ENCODE peak calls at places on chromosome 2, in seven cellular contexts. One of them, this sample, is unnamed.

GRCh38 chr2:27118525-27119329 is at the start of gene CGREF1:
- DNase-seq in neural crest cell: peak
- DNase-seq in endothelial cell: peak
- DNase-seq in HFF-Myc: no peak
- DNase-seq in bronchial epithelial cell: no peak
- DNase-seq in Peyer's patch: peak
- DNase-seq in foreskin fibroblast: peak
- DNase-seq in this sample: no peak

GRCh38 chr2:120680136-120680761 is 55.4 kb upstream of the GLI2 start:
- DNase-seq in bronchial epithelial cell: peak
- DNase-seq in neural crest cell: peak
- DNase-seq in Peyer's patch: peak
- DNase-seq in HFF-Myc: peak
- DNase-seq in endothelial cell: peak
- DNase-seq in foreskin fibroblast: peak
- DNase-seq in this sample: peak

GRCh38 chr2:29013046-29013780 is 32.1 kb downstream of the TOGARAM2 start:
- DNase-seq in endothelial cell: no peak
- DNase-seq in HFF-Myc: no peak
- DNase-seq in bronchial epithelial cell: no peak
- DNase-seq in Peyer's patch: no peak
- DNase-seq in foreskin fibroblast: no peak
- DNase-seq in neural crest cell: no peak
- DNase-seq in this sample: no peak

GRCh38 chr2:102027036-102027702 is 35.4 kb downstream of the IL1R2 start:
- DNase-seq in HFF-Myc: no peak
- DNase-seq in neural crest cell: no peak
- DNase-seq in foreskin fibroblast: peak
- DNase-seq in endothelial cell: no peak
- DNase-seq in Peyer's patch: no peak
- DNase-seq in bronchial epithelial cell: peak
- DNase-seq in this sample: peak

GRCh38 chr2:182824759-182825143 is 41.7 kb downstream of the FRZB start:
- DNase-seq in endothelial cell: no peak
- DNase-seq in bronchial epithelial cell: no peak
- DNase-seq in Peyer's patch: no peak
- DNase-seq in foreskin fibroblast: no peak
- DNase-seq in neural crest cell: no peak
- DNase-seq in HFF-Myc: no peak
- DNase-seq in this sample: no peak

GRCh38 chr2:62038980-62039771 is 133.7 kb downstream of the COMMD1 start:
- DNase-seq in Peyer's patch: no peak
- DNase-seq in bronchial epithelial cell: peak
- DNase-seq in neural crest cell: no peak
- DNase-seq in endothelial cell: no peak
- DNase-seq in foreskin fibroblast: peak
- DNase-seq in HFF-Myc: peak
- DNase-seq in this sample: no peak

GRCh38 chr2:7627587-7627986 is 710.4 kb downstream of the RNF144A start:
- DNase-seq in foreskin fibroblast: peak
- DNase-seq in bronchial epithelial cell: peak
- DNase-seq in neural crest cell: no peak
- DNase-seq in HFF-Myc: peak
- DNase-seq in endothelial cell: no peak
- DNase-seq in Peyer's patch: no peak
- DNase-seq in this sample: no peak

GRCh38 chr2:121303531-121304263 is 18.7 kb upstream of the TFCP2L1 start:
- DNase-seq in endothelial cell: no peak
- DNase-seq in HFF-Myc: no peak
- DNase-seq in foreskin fibroblast: no peak
- DNase-seq in bronchial epithelial cell: no peak
- DNase-seq in neural crest cell: no peak
- DNase-seq in Peyer's patch: peak
- DNase-seq in this sample: no peak

GRCh38 chr2:113233593-113234550 is 44.8 kb downstream of the PAX8 start:
- DNase-seq in HFF-Myc: no peak
- DNase-seq in neural crest cell: no peak
- DNase-seq in bronchial epithelial cell: peak
- DNase-seq in foreskin fibroblast: peak
- DNase-seq in Peyer's patch: peak
- DNase-seq in endothelial cell: no peak
- DNase-seq in this sample: no peak

GRCh38 chr2:203650860-203651613 is 55.4 kb upstream of the CD28 start:
- DNase-seq in bronchial epithelial cell: peak
- DNase-seq in Peyer's patch: peak
- DNase-seq in neural crest cell: no peak
- DNase-seq in HFF-Myc: no peak
- DNase-seq in endothelial cell: no peak
- DNase-seq in foreskin fibroblast: peak
- DNase-seq in this sample: peak

GRCh38 chr2:63977904-63978303 is 41.3 kb downstream of the VPS54 start:
- DNase-seq in neural crest cell: no peak
- DNase-seq in foreskin fibroblast: no peak
- DNase-seq in HFF-Myc: no peak
- DNase-seq in endothelial cell: no peak
- DNase-seq in Peyer's patch: no peak
- DNase-seq in bronchial epithelial cell: no peak
- DNase-seq in this sample: no peak

GRCh38 chr2:62340981-62341624 is 145.2 kb downstream of the B3GNT2 start:
- DNase-seq in Peyer's patch: no peak
- DNase-seq in bronchial epithelial cell: peak
- DNase-seq in endothelial cell: no peak
- DNase-seq in HFF-Myc: no peak
- DNase-seq in foreskin fibroblast: peak
- DNase-seq in neural crest cell: no peak
- DNase-seq in this sample: peak

GRCh38 chr2:96342085-96342484 is 6.5 kb downstream of the NCAPH start:
- DNase-seq in endothelial cell: no peak
- DNase-seq in HFF-Myc: peak
- DNase-seq in Peyer's patch: peak
- DNase-seq in bronchial epithelial cell: peak
- DNase-seq in neural crest cell: no peak
- DNase-seq in foreskin fibroblast: peak
- DNase-seq in this sample: peak

GRCh38 chr2:104429978-104430740 is 423.8 kb upstream of the POU3F3 start:
- DNase-seq in foreskin fibroblast: no peak
- DNase-seq in Peyer's patch: no peak
- DNase-seq in HFF-Myc: no peak
- DNase-seq in bronchial epithelial cell: no peak
- DNase-seq in neural crest cell: peak
- DNase-seq in endothelial cell: no peak
- DNase-seq in this sample: no peak

GRCh38 chr2:42935692-42936631 is 143.6 kb upstream of the HAAO start:
- DNase-seq in foreskin fibroblast: no peak
- DNase-seq in Peyer's patch: no peak
- DNase-seq in HFF-Myc: no peak
- DNase-seq in endothelial cell: no peak
- DNase-seq in neural crest cell: no peak
- DNase-seq in bronchial epithelial cell: peak
- DNase-seq in this sample: no peak

GRCh38 chr2:138537170-138537915 is 35.8 kb downstream of the SPOPL start:
- DNase-seq in HFF-Myc: no peak
- DNase-seq in endothelial cell: no peak
- DNase-seq in bronchial epithelial cell: no peak
- DNase-seq in Peyer's patch: no peak
- DNase-seq in foreskin fibroblast: no peak
- DNase-seq in neural crest cell: no peak
- DNase-seq in this sample: no peak

GRCh38 chr2:213234641-213235040 is 49.6 kb upstream of the SPAG16 start:
- DNase-seq in endothelial cell: peak
- DNase-seq in Peyer's patch: no peak
- DNase-seq in HFF-Myc: no peak
- DNase-seq in foreskin fibroblast: no peak
- DNase-seq in bronchial epithelial cell: no peak
- DNase-seq in neural crest cell: no peak
- DNase-seq in this sample: no peak

GRCh38 chr2:114784890-114785583 is 342.6 kb downstream of the DPP10 start:
- DNase-seq in bronchial epithelial cell: no peak
- DNase-seq in neural crest cell: no peak
- DNase-seq in foreskin fibroblast: no peak
- DNase-seq in Peyer's patch: no peak
- DNase-seq in endothelial cell: no peak
- DNase-seq in HFF-Myc: no peak
- DNase-seq in this sample: no peak

GRCh38 chr2:53407363-53408080 is 360.1 kb upstream of the CHAC2 start:
- DNase-seq in HFF-Myc: no peak
- DNase-seq in endothelial cell: no peak
- DNase-seq in neural crest cell: no peak
- DNase-seq in Peyer's patch: no peak
- DNase-seq in bronchial epithelial cell: peak
- DNase-seq in foreskin fibroblast: no peak
- DNase-seq in this sample: no peak

GRCh38 chr2:33104052-33104623 is 157.4 kb downstream of the LTBP1 start:
- DNase-seq in bronchial epithelial cell: peak
- DNase-seq in HFF-Myc: no peak
- DNase-seq in foreskin fibroblast: peak
- DNase-seq in neural crest cell: no peak
- DNase-seq in Peyer's patch: no peak
- DNase-seq in endothelial cell: no peak
- DNase-seq in this sample: peak

GRCh38 chr2:47867205-47867604 is 39.1 kb downstream of the FBXO11 start:
- DNase-seq in Peyer's patch: no peak
- DNase-seq in neural crest cell: no peak
- DNase-seq in bronchial epithelial cell: peak
- DNase-seq in foreskin fibroblast: peak
- DNase-seq in endothelial cell: no peak
- DNase-seq in HFF-Myc: peak
- DNase-seq in this sample: peak

GRCh38 chr2:16652296-16653082 is 13.1 kb downstream of the CYRIA start:
- DNase-seq in neural crest cell: no peak
- DNase-seq in foreskin fibroblast: no peak
- DNase-seq in Peyer's patch: no peak
- DNase-seq in endothelial cell: no peak
- DNase-seq in bronchial epithelial cell: no peak
- DNase-seq in HFF-Myc: no peak
- DNase-seq in this sample: no peak

GRCh38 chr2:6992821-6993228 is 75.6 kb downstream of the RNF144A start:
- DNase-seq in endothelial cell: no peak
- DNase-seq in HFF-Myc: no peak
- DNase-seq in bronchial epithelial cell: no peak
- DNase-seq in foreskin fibroblast: no peak
- DNase-seq in neural crest cell: no peak
- DNase-seq in Peyer's patch: no peak
- DNase-seq in this sample: no peak

GRCh38 chr2:59694176-59694575 is 859.3 kb downstream of the BCL11A start:
- DNase-seq in Peyer's patch: no peak
- DNase-seq in HFF-Myc: no peak
- DNase-seq in bronchial epithelial cell: no peak
- DNase-seq in foreskin fibroblast: no peak
- DNase-seq in neural crest cell: no peak
- DNase-seq in endothelial cell: no peak
- DNase-seq in this sample: no peak

GRCh38 chr2:11466307-11467125 is 555 bp upstream of the E2F6 start:
- DNase-seq in endothelial cell: no peak
- DNase-seq in neural crest cell: no peak
- DNase-seq in bronchial epithelial cell: no peak
- DNase-seq in foreskin fibroblast: no peak
- DNase-seq in Peyer's patch: no peak
- DNase-seq in HFF-Myc: no peak
- DNase-seq in this sample: no peak

GRCh38 chr2:7450188-7451156 is 533.3 kb downstream of the RNF144A start:
- DNase-seq in Peyer's patch: peak
- DNase-seq in bronchial epithelial cell: no peak
- DNase-seq in endothelial cell: no peak
- DNase-seq in neural crest cell: no peak
- DNase-seq in HFF-Myc: no peak
- DNase-seq in foreskin fibroblast: no peak
- DNase-seq in this sample: no peak

GRCh38 chr2:85584857-85585780 is 888 bp downstream of the VAMP5 start:
- DNase-seq in endothelial cell: peak
- DNase-seq in neural crest cell: no peak
- DNase-seq in foreskin fibroblast: peak
- DNase-seq in HFF-Myc: peak
- DNase-seq in bronchial epithelial cell: peak
- DNase-seq in Peyer's patch: peak
- DNase-seq in this sample: peak

GRCh38 chr2:30701782-30702181 is 105.5 kb downstream of the CAPN13 start:
- DNase-seq in bronchial epithelial cell: no peak
- DNase-seq in foreskin fibroblast: no peak
- DNase-seq in Peyer's patch: no peak
- DNase-seq in HFF-Myc: no peak
- DNase-seq in neural crest cell: no peak
- DNase-seq in endothelial cell: no peak
- DNase-seq in this sample: no peak

GRCh38 chr2:17545680-17546613 is 5.5 kb downstream of the VSNL1 start:
- DNase-seq in HFF-Myc: no peak
- DNase-seq in endothelial cell: no peak
- DNase-seq in foreskin fibroblast: no peak
- DNase-seq in Peyer's patch: no peak
- DNase-seq in neural crest cell: no peak
- DNase-seq in bronchial epithelial cell: no peak
- DNase-seq in this sample: no peak

GRCh38 chr2:230128943-230129342 is 60.2 kb upstream of the SLC16A14 start:
- DNase-seq in HFF-Myc: no peak
- DNase-seq in neural crest cell: no peak
- DNase-seq in endothelial cell: no peak
- DNase-seq in Peyer's patch: no peak
- DNase-seq in bronchial epithelial cell: no peak
- DNase-seq in foreskin fibroblast: peak
- DNase-seq in this sample: peak

GRCh38 chr2:2291500-2292260 is 39.4 kb downstream of the MYT1L start:
- DNase-seq in bronchial epithelial cell: no peak
- DNase-seq in Peyer's patch: no peak
- DNase-seq in foreskin fibroblast: no peak
- DNase-seq in endothelial cell: peak
- DNase-seq in HFF-Myc: no peak
- DNase-seq in neural crest cell: peak
- DNase-seq in this sample: no peak
- TF ChIP-seq CTCF in bronchial epithelial cell: no peak
- TF ChIP-seq CTCF in Peyer's patch: no peak
- TF ChIP-seq CTCF in foreskin fibroblast: peak
- TF ChIP-seq CTCF in endothelial cell: peak
- TF ChIP-seq CTCF in HFF-Myc: no peak
- TF ChIP-seq CTCF in neural crest cell: peak
- TF ChIP-seq CTCF in this sample: peak

GRCh38 chr2:25234756-25235155 is 66.4 kb upstream of the POMC start:
- DNase-seq in neural crest cell: no peak
- DNase-seq in foreskin fibroblast: no peak
- DNase-seq in endothelial cell: no peak
- DNase-seq in bronchial epithelial cell: no peak
- DNase-seq in Peyer's patch: no peak
- DNase-seq in HFF-Myc: no peak
- DNase-seq in this sample: no peak
- TF ChIP-seq CTCF in neural crest cell: no peak
- TF ChIP-seq CTCF in foreskin fibroblast: no peak
- TF ChIP-seq CTCF in endothelial cell: no peak
- TF ChIP-seq CTCF in bronchial epithelial cell: no peak
- TF ChIP-seq CTCF in Peyer's patch: no peak
- TF ChIP-seq CTCF in HFF-Myc: no peak
- TF ChIP-seq CTCF in this sample: no peak

GRCh38 chr2:143581989-143582719 is 452.9 kb downstream of the ARHGAP15 start:
- DNase-seq in HFF-Myc: no peak
- DNase-seq in endothelial cell: no peak
- DNase-seq in bronchial epithelial cell: no peak
- DNase-seq in Peyer's patch: no peak
- DNase-seq in foreskin fibroblast: peak
- DNase-seq in neural crest cell: no peak
- DNase-seq in this sample: no peak
- TF ChIP-seq CTCF in HFF-Myc: peak
- TF ChIP-seq CTCF in endothelial cell: no peak
- TF ChIP-seq CTCF in bronchial epithelial cell: no peak
- TF ChIP-seq CTCF in Peyer's patch: no peak
- TF ChIP-seq CTCF in foreskin fibroblast: peak
- TF ChIP-seq CTCF in neural crest cell: no peak
- TF ChIP-seq CTCF in this sample: peak

GRCh38 chr2:153871231-153872221 is at the start of gene GALNT13:
- DNase-seq in bronchial epithelial cell: peak
- DNase-seq in HFF-Myc: no peak
- DNase-seq in foreskin fibroblast: no peak
- DNase-seq in neural crest cell: peak
- DNase-seq in endothelial cell: peak
- DNase-seq in Peyer's patch: peak
- DNase-seq in this sample: no peak
- TF ChIP-seq CTCF in bronchial epithelial cell: no peak
- TF ChIP-seq CTCF in HFF-Myc: no peak
- TF ChIP-seq CTCF in foreskin fibroblast: no peak
- TF ChIP-seq CTCF in neural crest cell: no peak
- TF ChIP-seq CTCF in endothelial cell: no peak
- TF ChIP-seq CTCF in Peyer's patch: no peak
- TF ChIP-seq CTCF in this sample: no peak